ENCODE peak calls at places on chromosome 1, in seven cellular contexts. One of them, this sample, is unnamed.

GRCh38 chr1:60386259-60386658 is 312.7 kb upstream of the C1orf87 start:
- DNase-seq in EL: no peak
- DNase-seq in CD4-positive, alpha-beta T cell: no peak
- DNase-seq in neuronal stem cell: no peak
- DNase-seq in activated T-helper 2 cell treated with anti-CD3 and anti-CD28 coated beads, Interferon-gamma antibody, Interleukin-2, Interleukin-4, amounts not matched to agents 10 μg/mL and 5 μg/mL and 100 μg/mL, durations not matched to agents 14 hours and 24 hours and 36 hours: no peak
- DNase-seq in hippocampal formation: no peak
- DNase-seq in T-helper 1 cell: no peak
- DNase-seq in this sample: no peak

GRCh38 chr1:240801445-240801844 is 189.5 kb upstream of the GREM2 start:
- DNase-seq in EL: peak; percentile 57
- DNase-seq in CD4-positive, alpha-beta T cell: no peak
- DNase-seq in neuronal stem cell: no peak
- DNase-seq in activated T-helper 2 cell treated with anti-CD3 and anti-CD28 coated beads, Interferon-gamma antibody, Interleukin-2, Interleukin-4, amounts not matched to agents 10 μg/mL and 5 μg/mL and 100 μg/mL, durations not matched to agents 14 hours and 24 hours and 36 hours: no peak
- DNase-seq in hippocampal formation: no peak
- DNase-seq in T-helper 1 cell: no peak
- DNase-seq in this sample: no peak

GRCh38 chr1:14332158-14332557 is 266.3 kb upstream of the KAZN start:
- DNase-seq in EL: no peak
- DNase-seq in CD4-positive, alpha-beta T cell: no peak
- DNase-seq in neuronal stem cell: no peak
- DNase-seq in activated T-helper 2 cell treated with anti-CD3 and anti-CD28 coated beads, Interferon-gamma antibody, Interleukin-2, Interleukin-4, amounts not matched to agents 10 μg/mL and 5 μg/mL and 100 μg/mL, durations not matched to agents 14 hours and 24 hours and 36 hours: no peak
- DNase-seq in hippocampal formation: no peak
- DNase-seq in T-helper 1 cell: no peak
- DNase-seq in this sample: no peak

GRCh38 chr1:70327306-70328076 is 27.0 kb downstream of the ANKRD13C start:
- DNase-seq in EL: peak; percentile 7
- DNase-seq in CD4-positive, alpha-beta T cell: no peak
- DNase-seq in neuronal stem cell: no peak
- DNase-seq in activated T-helper 2 cell treated with anti-CD3 and anti-CD28 coated beads, Interferon-gamma antibody, Interleukin-2, Interleukin-4, amounts not matched to agents 10 μg/mL and 5 μg/mL and 100 μg/mL, durations not matched to agents 14 hours and 24 hours and 36 hours: no peak
- DNase-seq in hippocampal formation: no peak
- DNase-seq in T-helper 1 cell: no peak
- DNase-seq in this sample: no peak

GRCh38 chr1:1817262-1817661 is 39.0 kb upstream of the NADK start:
- DNase-seq in EL: no peak
- DNase-seq in CD4-positive, alpha-beta T cell: no peak
- DNase-seq in neuronal stem cell: no peak
- DNase-seq in activated T-helper 2 cell treated with anti-CD3 and anti-CD28 coated beads, Interferon-gamma antibody, Interleukin-2, Interleukin-4, amounts not matched to agents 10 μg/mL and 5 μg/mL and 100 μg/mL, durations not matched to agents 14 hours and 24 hours and 36 hours: no peak
- DNase-seq in hippocampal formation: no peak
- DNase-seq in T-helper 1 cell: no peak
- DNase-seq in this sample: no peak

GRCh38 chr1:50971748-50972305 is 1.8 kb downstream of the CDKN2C start:
- DNase-seq in EL: no peak
- DNase-seq in CD4-positive, alpha-beta T cell: no peak
- DNase-seq in neuronal stem cell: no peak
- DNase-seq in activated T-helper 2 cell treated with anti-CD3 and anti-CD28 coated beads, Interferon-gamma antibody, Interleukin-2, Interleukin-4, amounts not matched to agents 10 μg/mL and 5 μg/mL and 100 μg/mL, durations not matched to agents 14 hours and 24 hours and 36 hours: no peak
- DNase-seq in hippocampal formation: no peak
- DNase-seq in T-helper 1 cell: no peak
- DNase-seq in this sample: no peak

GRCh38 chr1:229370601-229371021 is 27.8 kb upstream of the CCSAP start:
- DNase-seq in EL: no peak
- DNase-seq in CD4-positive, alpha-beta T cell: no peak
- DNase-seq in neuronal stem cell: no peak
- DNase-seq in activated T-helper 2 cell treated with anti-CD3 and anti-CD28 coated beads, Interferon-gamma antibody, Interleukin-2, Interleukin-4, amounts not matched to agents 10 μg/mL and 5 μg/mL and 100 μg/mL, durations not matched to agents 14 hours and 24 hours and 36 hours: no peak
- DNase-seq in hippocampal formation: no peak
- DNase-seq in T-helper 1 cell: no peak
- DNase-seq in this sample: no peak

GRCh38 chr1:60345621-60346020 is 272.1 kb upstream of the C1orf87 start:
- DNase-seq in EL: peak; percentile 15
- DNase-seq in CD4-positive, alpha-beta T cell: no peak
- DNase-seq in neuronal stem cell: no peak
- DNase-seq in activated T-helper 2 cell treated with anti-CD3 and anti-CD28 coated beads, Interferon-gamma antibody, Interleukin-2, Interleukin-4, amounts not matched to agents 10 μg/mL and 5 μg/mL and 100 μg/mL, durations not matched to agents 14 hours and 24 hours and 36 hours: no peak
- DNase-seq in hippocampal formation: no peak
- DNase-seq in T-helper 1 cell: no peak
- DNase-seq in this sample: no peak

GRCh38 chr1:44050261-44050660 is 19.0 kb upstream of the SLC6A9 start:
- DNase-seq in EL: no peak
- DNase-seq in CD4-positive, alpha-beta T cell: no peak
- DNase-seq in neuronal stem cell: no peak
- DNase-seq in activated T-helper 2 cell treated with anti-CD3 and anti-CD28 coated beads, Interferon-gamma antibody, Interleukin-2, Interleukin-4, amounts not matched to agents 10 μg/mL and 5 μg/mL and 100 μg/mL, durations not matched to agents 14 hours and 24 hours and 36 hours: no peak
- DNase-seq in hippocampal formation: no peak
- DNase-seq in T-helper 1 cell: no peak
- DNase-seq in this sample: no peak

GRCh38 chr1:87478231-87478630 is 149.6 kb downstream of the LMO4 start:
- DNase-seq in EL: peak; percentile 21
- DNase-seq in CD4-positive, alpha-beta T cell: no peak
- DNase-seq in neuronal stem cell: no peak
- DNase-seq in activated T-helper 2 cell treated with anti-CD3 and anti-CD28 coated beads, Interferon-gamma antibody, Interleukin-2, Interleukin-4, amounts not matched to agents 10 μg/mL and 5 μg/mL and 100 μg/mL, durations not matched to agents 14 hours and 24 hours and 36 hours: no peak
- DNase-seq in hippocampal formation: peak; percentile 18
- DNase-seq in T-helper 1 cell: no peak
- DNase-seq in this sample: no peak

GRCh38 chr1:200636681-200637080 is 16.1 kb upstream of the KIF14 start:
- DNase-seq in EL: no peak
- DNase-seq in CD4-positive, alpha-beta T cell: no peak
- DNase-seq in neuronal stem cell: no peak
- DNase-seq in activated T-helper 2 cell treated with anti-CD3 and anti-CD28 coated beads, Interferon-gamma antibody, Interleukin-2, Interleukin-4, amounts not matched to agents 10 μg/mL and 5 μg/mL and 100 μg/mL, durations not matched to agents 14 hours and 24 hours and 36 hours: no peak
- DNase-seq in hippocampal formation: no peak
- DNase-seq in T-helper 1 cell: no peak
- DNase-seq in this sample: no peak

GRCh38 chr1:223479718-223480425 is 86.7 kb downstream of the CCDC185 start:
- DNase-seq in EL: no peak
- DNase-seq in CD4-positive, alpha-beta T cell: no peak
- DNase-seq in neuronal stem cell: no peak
- DNase-seq in activated T-helper 2 cell treated with anti-CD3 and anti-CD28 coated beads, Interferon-gamma antibody, Interleukin-2, Interleukin-4, amounts not matched to agents 10 μg/mL and 5 μg/mL and 100 μg/mL, durations not matched to agents 14 hours and 24 hours and 36 hours: no peak
- DNase-seq in hippocampal formation: no peak
- DNase-seq in T-helper 1 cell: no peak
- DNase-seq in this sample: no peak

GRCh38 chr1:240099748-240100147 is 8.1 kb downstream of the FMN2 start:
- DNase-seq in EL: peak; percentile 40
- DNase-seq in CD4-positive, alpha-beta T cell: no peak
- DNase-seq in neuronal stem cell: no peak
- DNase-seq in activated T-helper 2 cell treated with anti-CD3 and anti-CD28 coated beads, Interferon-gamma antibody, Interleukin-2, Interleukin-4, amounts not matched to agents 10 μg/mL and 5 μg/mL and 100 μg/mL, durations not matched to agents 14 hours and 24 hours and 36 hours: no peak
- DNase-seq in hippocampal formation: no peak
- DNase-seq in T-helper 1 cell: no peak
- DNase-seq in this sample: no peak

GRCh38 chr1:3786468-3787346 is 9.6 kb downstream of the LRRC47 start:
- DNase-seq in EL: no peak
- DNase-seq in CD4-positive, alpha-beta T cell: no peak
- DNase-seq in neuronal stem cell: no peak
- DNase-seq in activated T-helper 2 cell treated with anti-CD3 and anti-CD28 coated beads, Interferon-gamma antibody, Interleukin-2, Interleukin-4, amounts not matched to agents 10 μg/mL and 5 μg/mL and 100 μg/mL, durations not matched to agents 14 hours and 24 hours and 36 hours: no peak
- DNase-seq in hippocampal formation: no peak
- DNase-seq in T-helper 1 cell: no peak
- DNase-seq in this sample: no peak